ENCODE peak calls at places on chromosomes 12 and 14, in nine cellular contexts. V, S, W, F, B, H, Z, K and L are unnamed samples.

GRCh38 chr12:3473844-3474243 is 17.2 kb upstream of the PRMT8 start:
- DNase-seq in V (no peak), S (no peak), W (no peak), F (no peak), B (no peak), H (no peak), Z (no peak), K (no peak), L (no peak)

GRCh38 chr12:12456637-12457036 is 99.8 kb downstream of the BORCS5 start:
- DNase-seq in V (no peak), S (no peak), W (no peak), F (no peak), B (no peak), H (peak; percentile 75), Z (no peak), K (no peak), L (no peak)

GRCh38 chr14:64421166-64421565 is 33.0 kb downstream of the MTHFD1 start:
- DNase-seq in V (no peak), S (no peak), W (no peak), F (no peak), B (no peak), H (peak; percentile 73), Z (no peak), K (no peak), L (no peak)

GRCh38 chr12:14643247-14643646 is 53.2 kb downstream of the GUCY2C start:
- DNase-seq in V (no peak), S (no peak), W (no peak), F (no peak), B (no peak), H (no peak), Z (no peak), K (no peak), L (no peak)

GRCh38 chr12:108389544-108389943 is 50.4 kb upstream of the CMKLR1 start:
- DNase-seq in V (no peak), S (no peak), W (no peak), F (no peak), B (no peak), H (no peak), Z (no peak), K (no peak), L (no peak)

GRCh38 chr12:23895792-23896218 is 53.7 kb downstream of the SOX5 start:
- DNase-seq in V (no peak), S (no peak), W (no peak), F (no peak), B (no peak), H (no peak), Z (no peak), K (peak; percentile 93), L (no peak)

GRCh38 chr14:67477926-67478915 is 10.3 kb downstream of the TMEM229B start:
- DNase-seq in V (no peak), S (no peak), W (no peak), F (no peak), B (no peak), H (no peak), Z (no peak), K (no peak), L (no peak)

GRCh38 chr14:57533214-57533613 is 39.6 kb upstream of the CCDC198 start:
- DNase-seq in V (no peak), S (no peak), W (peak; percentile 23), F (no peak), B (no peak), H (no peak), Z (no peak), K (peak; percentile 61), L (no peak)

GRCh38 chr12:126337556-126337955 is 1272.3 kb downstream of the AACS start:
- DNase-seq in V (no peak), S (no peak), W (peak; percentile 27), F (no peak), B (no peak), H (no peak), Z (no peak), K (no peak), L (no peak)

GRCh38 chr12:11723993-11724392 is 74.5 kb downstream of the ETV6 start:
- DNase-seq in V (no peak), S (no peak), W (no peak), F (no peak), B (no peak), H (peak; percentile 52), Z (no peak), K (peak; percentile 53), L (no peak)

GRCh38 chr12:24823808-24824515 is 124.9 kb downstream of the BCAT1 start:
- DNase-seq in V (no peak), S (no peak), W (no peak), F (no peak), B (no peak), H (no peak), Z (no peak), K (no peak), L (no peak)

GRCh38 chr14:59026086-59026485 is 162.4 kb upstream of the DAAM1 start:
- DNase-seq in V (no peak), S (no peak), W (no peak), F (no peak), B (no peak), H (no peak), Z (no peak), K (no peak), L (no peak)

GRCh38 chr12:25286837-25287236 is 36.1 kb upstream of the KRAS start:
- DNase-seq in V (no peak), S (no peak), W (no peak), F (no peak), B (no peak), H (no peak), Z (no peak), K (no peak), L (no peak)

GRCh38 chr12:127176804-127177203 is 1090.2 kb upstream of the TMEM132C start:
- DNase-seq in V (no peak), S (no peak), W (no peak), F (no peak), B (no peak), H (no peak), Z (no peak), K (no peak), L (no peak)

GRCh38 chr12:66232258-66232657 is 43.2 kb downstream of the IRAK3 start:
- DNase-seq in V (no peak), S (peak; percentile 47), W (peak; percentile 96), F (no peak), B (no peak), H (no peak), Z (no peak), K (no peak), L (no peak)

GRCh38 chr14:22168092-22168955 is 420.7 kb downstream of the DAD1 start:
- DNase-seq in V (no peak), S (no peak), W (no peak), F (no peak), B (no peak), H (peak; percentile 63), Z (no peak), K (no peak), L (no peak)

GRCh38 chr12:25959069-25959961 is 833 bp downstream of the RASSF8 start:
- DNase-seq in V (peak; percentile 61), S (peak; percentile 27), W (peak; percentile 57), F (no peak), B (peak; percentile 51), H (peak; percentile 85), Z (peak; percentile 71), K (peak; percentile 65), L (peak; percentile 64)

GRCh38 chr14:31420013-31420318 is 384 bp downstream of the HEATR5A start:
- DNase-seq in V (peak; percentile 83), S (peak; percentile 84), W (peak; percentile 33), F (no peak), B (peak; percentile 89), H (no peak), Z (peak; percentile 68), K (peak; percentile 86), L (peak; percentile 89)

GRCh38 chr14:59425322-59425945 is 39.7 kb downstream of the GPR135 start:
- DNase-seq in V (no peak), S (no peak), W (no peak), F (no peak), B (no peak), H (peak; percentile 57), Z (no peak), K (no peak), L (no peak)

GRCh38 chr14:101808020-101808641 is 46.6 kb downstream of the PPP2R5C start:
- DNase-seq in V (peak; percentile 64), S (no peak), W (no peak), F (no peak), B (no peak), H (no peak), Z (no peak), K (peak; percentile 83), L (no peak)

GRCh38 chr14:58560208-58560607 is 77.6 kb upstream of the DACT1 start:
- DNase-seq in V (no peak), S (no peak), W (no peak), F (no peak), B (no peak), H (peak; percentile 80), Z (no peak), K (no peak), L (no peak)

GRCh38 chr12:12010277-12011031 is 60.3 kb upstream of the BCL2L14 start:
- DNase-seq in V (no peak), S (no peak), W (peak; percentile 69), F (peak; percentile 67), B (no peak), H (peak; percentile 61), Z (no peak), K (no peak), L (peak; percentile 70)

DNA sequence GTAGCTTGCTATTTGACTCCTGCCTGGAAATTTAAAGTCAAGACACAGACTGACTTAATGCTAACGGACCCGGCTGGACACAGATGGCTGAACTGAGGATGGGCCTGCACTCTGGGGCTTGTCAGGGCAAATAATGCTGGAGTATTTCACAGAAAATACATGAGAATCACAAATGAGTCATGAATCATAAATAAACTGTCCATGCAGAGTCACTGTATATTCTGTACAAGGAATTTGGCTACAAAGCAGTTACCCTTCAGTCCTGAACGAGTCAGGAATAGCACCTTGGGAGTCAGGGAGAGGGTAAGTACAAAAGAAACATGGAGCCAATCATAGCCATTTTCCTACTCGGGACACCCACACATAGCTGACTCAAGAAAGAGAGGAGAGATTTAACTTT is 683.1 kb upstream of the FOXG1 start:
- DNase-seq in V (no peak), S (no peak), W (no peak), F (no peak), B (no peak), H (no peak), Z (no peak), K (peak; percentile 4), L (no peak)
- H3K27ac ChIP-seq in V (no peak overlapping the region), S (no peak overlapping the region), W (no peak overlapping the region), F (no peak overlapping the region), B (no peak overlapping the region), H (no peak overlapping the region), Z (no peak overlapping the region), K (no peak overlapping the region), L (no peak overlapping the region)

GRCh38 chr14:105116451-105117256 is 51.4 kb upstream of the GPR132 start:
- DNase-seq in V (no peak), S (no peak), W (no peak), F (peak; percentile 21), B (no peak), H (no peak), Z (no peak), K (no peak), L (no peak)
- H3K27me3 ChIP-seq in V (no peaks in the 10 kb centered on the region), S (no peaks in the 10 kb centered on the region), W (peaks cover 39% of the 10 kb centered on the region), F (no peaks in the 10 kb centered on the region), B (no peaks in the 10 kb centered on the region), H (peaks cover 42% of the 10 kb centered on the region), Z (no peaks in the 10 kb centered on the region), K (no peaks in the 10 kb centered on the region), L (no peaks in the 10 kb centered on the region)

GRCh38 chr12:6960291-6961277 is 9.4 kb downstream of the PTPN6 start:
- DNase-seq in V (peak; percentile 42), S (no peak), W (peak; percentile 78), F (peak; percentile 61), B (peak; percentile 43), H (peak; percentile 38), Z (no peak), K (peak; percentile 33), L (no peak)
- TF ChIP-seq CTCF in V (no peak), S (no peak), W (peak; percentile 58), F (no peak), B (peak; percentile 51), H (peak; percentile 40), Z (no peak), K (peak; percentile 27), L (no peak)

GRCh38 chr12:40226652-40227051 is 1.9 kb downstream of the LRRK2 start:
- DNase-seq in V (peak; percentile 36), S (no peak), W (no peak), F (no peak), B (no peak), H (peak; percentile 73), Z (peak; percentile 36), K (no peak), L (no peak)
- H3K27ac ChIP-seq in V (peak overlapping the region; percentile 93), S (peak overlapping the region; percentile 90), W (no peak overlapping the region), F (no peak overlapping the region), B (peak overlapping the region; percentile 96), H (no peak overlapping the region), Z (no peak overlapping the region), K (no peak overlapping the region), L (peak overlapping the region; percentile 97)